ENCODE peak calls at places on chromosomes 4 and X, in seven cellular contexts. W is H4, C is RPMI7951, N is foreskin fibroblast, V is heart right ventricle, P is AG10803, E is NCI-H1930. Y is an unnamed sample.

GRCh38 chr4:165199722-165200121 is 7.6 kb upstream of the KLHL2 start:
- DNase-seq in W (peak), C (peak), N (no peak), V (no peak), P (peak), E (no peak), Y (no peak)

GRCh38 chr4:178556796-178557195 is 1114.6 kb upstream of the AGA start:
- DNase-seq in W (no peak), C (no peak), N (no peak), V (no peak), P (no peak), E (peak), Y (no peak)

GRCh38 chr4:134216436-134216835 is 14.8 kb upstream of the PABPC4L start:
- DNase-seq in W (no peak), C (no peak), N (no peak), V (no peak), P (peak), E (no peak), Y (peak)

GRCh38 chr4:133969202-133969873 is 232.3 kb downstream of the PABPC4L start:
- DNase-seq in W (peak), C (peak), N (peak), V (peak), P (peak), E (no peak), Y (no peak)

GRCh38 chr4:177487977-177488376 is 45.7 kb upstream of the AGA start:
- DNase-seq in W (no peak), C (peak), N (no peak), V (no peak), P (no peak), E (no peak), Y (no peak)

GRCh38 chrX:153340111-153340510 is 6.2 kb downstream of the ZNF275 start:
- DNase-seq in W (no peak), C (no peak), N (no peak), V (no peak), P (no peak), E (no peak), Y (no peak)

GRCh38 chr4:5710962-5711478 is at the start of gene EVC:
- DNase-seq in W (peak), C (peak), N (peak), V (peak), P (peak), E (peak), Y (peak)

GRCh38 chr4:47510506-47511143 is 25.6 kb downstream of the ATP10D start:
- DNase-seq in W (no peak), C (peak), N (no peak), V (no peak), P (peak), E (no peak), Y (no peak)